ENCODE peak calls at places on chromosome 5, in six cellular contexts. M is colonic mucosa; I is Jurkat, Clone E6-1; C is fibroblast of lung; P is mammary epithelial cell; D is astrocyte of the cerebellum. F is an unnamed sample.

GRCh38 chr5:127957183-127957582 is 126.4 kb upstream of the SLC12A2 start:
- DNase-seq in D (peak), M (peak), P (peak), I (no peak), C (peak), F (peak)

GRCh38 chr5:134245101-134245604 is 19.3 kb upstream of the PPP2CA start:
- DNase-seq in I (no peak), P (peak), C (peak), M (no peak), D (peak), F (peak)

GRCh38 chr5:76326559-76327351 is 76.3 kb upstream of the IQGAP2 start:
- DNase-seq in C (no peak), I (no peak), P (no peak), D (no peak), M (no peak), F (no peak)

GRCh38 chr5:59275537-59276276 is 617.8 kb downstream of the PDE4D start:
- DNase-seq in D (peak), P (peak), M (peak), C (peak), I (no peak), F (peak)

GRCh38 chr5:128546658-128547281 is 8.7 kb upstream of the FBN2 start:
- DNase-seq in M (no peak), C (no peak), D (no peak), P (peak), I (peak), F (no peak)

GRCh38 chr5:169196059-169196458 is 104.9 kb downstream of the SLIT3 start:
- DNase-seq in C (peak), P (no peak), D (no peak), M (no peak), I (no peak), F (no peak)

GRCh38 chr5:39420482-39421145 is 4.2 kb downstream of the DAB2 start:
- DNase-seq in D (peak), P (no peak), I (no peak), M (peak), C (peak), F (peak)

GRCh38 chr5:52560366-52560765 is 227.3 kb upstream of the ITGA1 start:
- DNase-seq in P (peak), D (no peak), M (no peak), C (no peak), I (no peak), F (no peak)

GRCh38 chr5:80573062-80573461 is 3.0 kb upstream of the ANKRD34B start:
- DNase-seq in I (no peak), C (no peak), D (no peak), P (no peak), M (no peak), F (no peak)

GRCh38 chr5:137316346-137316736 is 182.8 kb downstream of the SPOCK1 start:
- DNase-seq in D (peak), P (no peak), M (no peak), C (peak), I (no peak), F (peak)

GRCh38 chr5:127958421-127959011 is 125.0 kb upstream of the SLC12A2 start:
- DNase-seq in D (no peak), M (peak), C (no peak), P (no peak), I (peak), F (no peak)

GRCh38 chr5:115634343-115635132 is 8.7 kb upstream of the TMED7 start:
- DNase-seq in M (peak), D (peak), C (peak), I (peak), P (peak), F (no peak)
- H3K4me3 ChIP-seq in M (peak), D (peak), C (peak), I (peak), P (peak), F (peak)

DNA sequence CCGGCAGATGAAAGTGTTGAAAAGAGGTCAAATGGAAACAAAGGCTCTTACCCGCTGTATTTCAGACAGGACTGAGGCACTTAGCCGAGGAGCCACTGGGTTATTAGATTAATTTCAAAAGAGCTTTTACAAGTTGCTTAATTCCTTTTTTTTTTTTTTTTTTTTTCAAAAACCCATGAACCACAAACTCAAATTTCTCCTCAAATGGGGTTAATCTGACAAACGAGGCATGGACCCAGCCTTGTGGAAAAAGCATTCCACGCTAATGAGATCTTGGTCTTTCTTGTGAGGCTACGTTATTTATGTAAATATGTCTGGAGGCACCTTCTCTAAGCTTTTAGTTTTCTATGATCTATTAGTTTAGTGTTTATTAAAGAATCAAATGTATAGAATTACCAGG is 134.5 kb downstream of the CDH6 start:
- DNase-seq in I (no peak), M (no peak), C (peak), D (peak), P (no peak), F (no peak)
- H3K4me3 ChIP-seq in I (no peak), M (no peak), C (no peak), D (no peak), P (no peak), F (no peak)

DNA sequence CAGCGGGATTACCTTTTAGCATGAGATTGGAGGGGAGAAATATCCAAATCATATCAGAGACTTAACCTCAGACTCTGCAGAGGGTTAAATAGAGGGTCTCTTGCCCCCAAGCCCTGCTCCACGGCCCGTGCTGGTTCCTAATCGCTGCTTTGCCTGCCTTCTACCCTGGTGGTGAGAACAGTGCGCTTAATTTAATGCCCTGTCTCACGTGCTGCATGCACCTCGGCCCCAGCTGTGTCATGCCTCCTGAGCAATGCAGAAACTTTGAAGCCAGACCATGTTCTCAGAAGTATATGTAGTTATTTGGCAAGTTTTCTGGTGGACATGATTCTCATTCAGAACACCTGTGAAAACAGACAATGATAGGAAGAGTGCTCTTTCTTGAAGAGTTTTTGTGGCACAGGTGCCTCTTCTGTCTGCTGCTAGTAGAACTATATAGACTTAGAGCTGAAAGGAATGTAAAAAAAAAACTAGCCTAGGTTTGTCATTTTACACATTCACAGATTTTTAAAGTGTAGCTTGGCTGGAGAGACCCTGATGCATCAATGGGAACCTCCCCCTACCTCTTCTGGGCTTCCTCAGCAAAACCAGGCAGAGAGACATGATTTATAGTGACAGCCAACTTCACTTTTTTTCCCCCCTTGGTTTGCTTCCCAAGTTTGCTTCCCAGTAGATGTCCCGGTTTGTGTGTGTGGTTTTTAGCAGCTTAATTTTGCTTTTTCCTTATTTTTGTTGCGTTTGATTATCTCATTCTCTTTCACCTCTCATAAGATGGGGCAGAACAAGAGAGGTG is 1.6 kb downstream of the OTULIN start:
- DNase-seq in D (no peak), P (peak), I (peak), C (peak), M (peak), F (no peak)
- H3K4me3 ChIP-seq in D (peak), P (peak), I (peak), C (peak), M (peak), F (peak)

DNA sequence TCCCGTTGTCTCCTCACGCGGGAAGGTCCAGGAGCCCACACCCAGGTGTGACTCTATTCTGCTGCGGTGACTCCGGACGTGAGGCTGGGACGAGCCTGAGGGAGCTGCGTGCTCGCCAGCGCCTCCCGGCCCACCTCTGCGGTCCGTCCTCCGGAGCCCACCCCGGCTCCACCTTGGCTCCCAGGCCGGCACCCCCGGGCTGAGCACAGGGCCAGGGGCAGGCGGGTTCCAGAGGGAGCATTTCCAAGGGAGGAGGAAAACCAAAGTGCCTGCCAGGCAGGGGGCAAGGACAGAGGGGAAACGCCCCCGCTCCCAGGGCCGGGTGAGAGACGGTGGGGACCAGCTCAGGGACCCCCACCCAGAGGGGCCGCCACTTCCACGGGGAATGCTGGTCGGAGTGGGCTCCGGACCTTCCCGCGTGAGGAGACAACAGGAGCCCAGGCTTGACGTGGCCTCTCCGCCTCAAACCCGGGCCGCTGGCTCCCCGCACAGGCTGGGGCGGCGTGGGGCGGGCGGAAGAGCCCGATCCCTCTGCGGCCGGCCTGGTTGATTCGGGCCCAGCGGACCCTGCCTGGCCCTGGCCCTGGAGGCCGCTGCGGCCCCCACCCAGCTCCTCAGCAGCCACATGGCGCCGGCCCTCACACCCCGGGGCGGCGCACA is 26.0 kb downstream of the IRX4 start:
- DNase-seq in P (no peak), I (no peak), C (no peak), D (no peak), M (no peak), F (no peak)
- H3K4me3 ChIP-seq in P (no peak), I (no peak), C (no peak), D (peak), M (no peak), F (no peak)